ENCODE peak calls at places on chromosomes 12 and 14, in five cellular contexts. One of them, this sample, is unnamed.

GRCh38 chr14:81236138-81236537 is 15.4 kb upstream of the GTF2A1 start:
- DNase-seq in HepG2: no peak
- DNase-seq in K562: no peak
- DNase-seq in GM12878: no peak
- DNase-seq in H1: no peak
- DNase-seq in this sample: no peak

GRCh38 chr14:54829486-54830224 is 73.0 kb downstream of the GCH1 start:
- DNase-seq in H1: no peak
- DNase-seq in HepG2: no peak
- DNase-seq in K562: no peak
- DNase-seq in GM12878: no peak
- DNase-seq in this sample: no peak

GRCh38 chr12:93682846-93683261 is 5.7 kb downstream of the CRADD start:
- DNase-seq in GM12878: no peak
- DNase-seq in K562: peak
- DNase-seq in HepG2: peak
- DNase-seq in H1: no peak
- DNase-seq in this sample: no peak

GRCh38 chr12:32270818-32271710 is 128.3 kb upstream of the FGD4 start:
- DNase-seq in HepG2: peak
- DNase-seq in K562: no peak
- DNase-seq in H1: no peak
- DNase-seq in GM12878: no peak
- DNase-seq in this sample: no peak

GRCh38 chr12:124131671-124132058 is 158.7 kb downstream of the ZNF664 start:
- DNase-seq in K562: no peak
- DNase-seq in H1: no peak
- DNase-seq in HepG2: no peak
- DNase-seq in GM12878: no peak
- DNase-seq in this sample: no peak

GRCh38 chr14:96117101-96117897 is 78.1 kb downstream of the C14orf132 start:
- DNase-seq in K562: no peak
- DNase-seq in H1: no peak
- DNase-seq in HepG2: no peak
- DNase-seq in GM12878: no peak
- DNase-seq in this sample: no peak

GRCh38 chr14:49982082-49982481 is 89.2 kb downstream of the ARF6 start:
- DNase-seq in GM12878: no peak
- DNase-seq in H1: no peak
- DNase-seq in HepG2: no peak
- DNase-seq in K562: no peak
- DNase-seq in this sample: no peak

GRCh38 chr14:32991706-32992105 is 53.0 kb downstream of the NPAS3 start:
- DNase-seq in H1: no peak
- DNase-seq in GM12878: no peak
- DNase-seq in K562: no peak
- DNase-seq in HepG2: no peak
- DNase-seq in this sample: no peak

GRCh38 chr14:102011631-102012030 is 47.3 kb downstream of the DYNC1H1 start:
- DNase-seq in K562: no peak
- DNase-seq in H1: no peak
- DNase-seq in HepG2: no peak
- DNase-seq in GM12878: no peak
- DNase-seq in this sample: no peak

GRCh38 chr14:77006127-77006526 is 22.4 kb downstream of the IRF2BPL start:
- DNase-seq in H1: no peak
- DNase-seq in K562: no peak
- DNase-seq in GM12878: no peak
- DNase-seq in HepG2: no peak
- DNase-seq in this sample: no peak

GRCh38 chr14:93619176-93619793 is 169.0 kb downstream of the PRIMA1 start:
- DNase-seq in GM12878: peak
- DNase-seq in HepG2: peak
- DNase-seq in K562: peak
- DNase-seq in H1: no peak
- DNase-seq in this sample: peak

GRCh38 chr12:100646896-100647295 is 73.4 kb downstream of the GAS2L3 start:
- DNase-seq in HepG2: no peak
- DNase-seq in GM12878: no peak
- DNase-seq in H1: no peak
- DNase-seq in K562: no peak
- DNase-seq in this sample: no peak

GRCh38 chr14:68977741-68978549 is 1.2 kb downstream of the ACTN1 start:
- DNase-seq in K562: peak
- DNase-seq in H1: peak
- DNase-seq in HepG2: no peak
- DNase-seq in GM12878: no peak
- DNase-seq in this sample: no peak

GRCh38 chr12:49983892-49984291 is 11.1 kb downstream of the AQP6 start:
- DNase-seq in GM12878: no peak
- DNase-seq in H1: no peak
- DNase-seq in HepG2: no peak
- DNase-seq in K562: peak
- DNase-seq in this sample: no peak

GRCh38 chr14:51780741-51781140 is 79.7 kb upstream of the GNG2 start:
- DNase-seq in HepG2: no peak
- DNase-seq in GM12878: no peak
- DNase-seq in K562: no peak
- DNase-seq in H1: no peak
- DNase-seq in this sample: no peak

GRCh38 chr12:62190921-62191746 is 69.1 kb upstream of the USP15 start:
- DNase-seq in H1: peak
- DNase-seq in K562: no peak
- DNase-seq in GM12878: no peak
- DNase-seq in HepG2: no peak
- DNase-seq in this sample: peak

GRCh38 chr14:24051162-24051788 is 534 bp upstream of the CARMIL3 start:
- DNase-seq in K562: peak
- DNase-seq in H1: peak
- DNase-seq in GM12878: no peak
- DNase-seq in HepG2: no peak
- DNase-seq in this sample: peak

GRCh38 chr12:122399592-122400373 is 22.7 kb downstream of the CLIP1 start:
- DNase-seq in K562: peak
- DNase-seq in HepG2: peak
- DNase-seq in H1: peak
- DNase-seq in GM12878: no peak
- DNase-seq in this sample: no peak

GRCh38 chr14:36845346-36846042 is 183.8 kb downstream of the PAX9 start:
- DNase-seq in HepG2: no peak
- DNase-seq in GM12878: no peak
- DNase-seq in H1: no peak
- DNase-seq in K562: no peak
- DNase-seq in this sample: no peak

GRCh38 chr12:105090361-105090760 is 6.1 kb upstream of the ALDH1L2 start:
- DNase-seq in HepG2: no peak
- DNase-seq in H1: no peak
- DNase-seq in GM12878: no peak
- DNase-seq in K562: no peak
- DNase-seq in this sample: no peak

GRCh38 chr14:22472935-22473854 is 115.8 kb downstream of the DAD1 start:
- DNase-seq in K562: peak
- DNase-seq in H1: peak
- DNase-seq in HepG2: peak
- DNase-seq in GM12878: no peak
- DNase-seq in this sample: peak

GRCh38 chr12:114339626-114340025 is 66.3 kb downstream of the TBX5 start:
- DNase-seq in H1: no peak
- DNase-seq in GM12878: no peak
- DNase-seq in K562: no peak
- DNase-seq in HepG2: no peak
- DNase-seq in this sample: no peak

GRCh38 chr14:103186894-103187586 is 63.8 kb downstream of the TNFAIP2 start:
- DNase-seq in H1: no peak
- DNase-seq in GM12878: no peak
- DNase-seq in K562: no peak
- DNase-seq in HepG2: peak
- DNase-seq in this sample: no peak

GRCh38 chr14:73492661-73493060 is 1.9 kb downstream of the RIOX1 start:
- DNase-seq in K562: no peak
- DNase-seq in GM12878: no peak
- DNase-seq in H1: no peak
- DNase-seq in HepG2: no peak
- DNase-seq in this sample: no peak

GRCh38 chr14:95097385-95097784 is 59.9 kb downstream of the DICER1 start:
- DNase-seq in H1: no peak
- DNase-seq in GM12878: no peak
- DNase-seq in HepG2: no peak
- DNase-seq in K562: no peak
- DNase-seq in this sample: no peak

GRCh38 chr12:66823857-66824570 is 145.1 kb upstream of the GRIP1 start:
- DNase-seq in K562: no peak
- DNase-seq in GM12878: no peak
- DNase-seq in HepG2: no peak
- DNase-seq in H1: no peak
- DNase-seq in this sample: no peak

GRCh38 chr14:20711275-20712069 is 22.9 kb downstream of the ANG start:
- DNase-seq in H1: no peak
- DNase-seq in HepG2: no peak
- DNase-seq in K562: peak
- DNase-seq in GM12878: no peak
- DNase-seq in this sample: no peak

GRCh38 chr12:109714141-109714912 is 702 bp downstream of the FAM222A start:
- DNase-seq in H1: peak
- DNase-seq in K562: peak
- DNase-seq in HepG2: peak
- DNase-seq in GM12878: no peak
- DNase-seq in this sample: peak

GRCh38 chr12:82857276-82857675 is 170.6 kb downstream of the TMTC2 start:
- DNase-seq in HepG2: no peak
- DNase-seq in K562: no peak
- DNase-seq in H1: no peak
- DNase-seq in GM12878: no peak
- DNase-seq in this sample: no peak

GRCh38 chr12:65922077-65922476 is 97.8 kb downstream of the HMGA2 start:
- DNase-seq in H1: no peak
- DNase-seq in HepG2: no peak
- DNase-seq in K562: no peak
- DNase-seq in GM12878: no peak
- DNase-seq in this sample: no peak

GRCh38 chr14:100140452-100141132 is 18.9 kb downstream of the DEGS2 start:
- DNase-seq in K562: peak
- DNase-seq in HepG2: peak
- DNase-seq in H1: peak
- DNase-seq in GM12878: no peak
- DNase-seq in this sample: no peak

GRCh38 chr12:111636209-111636928 is 37.3 kb upstream of the ATXN2 start:
- DNase-seq in GM12878: no peak
- DNase-seq in K562: peak
- DNase-seq in H1: peak
- DNase-seq in HepG2: peak
- DNase-seq in this sample: no peak

GRCh38 chr12:51926718-51927117 is 19.4 kb downstream of the ACVRL1 start:
- DNase-seq in GM12878: no peak
- DNase-seq in HepG2: peak
- DNase-seq in K562: peak
- DNase-seq in H1: no peak
- DNase-seq in this sample: no peak

GRCh38 chr12:132046561-132046960 is 96.8 kb downstream of the EP400 start:
- DNase-seq in HepG2: no peak
- DNase-seq in H1: no peak
- DNase-seq in K562: no peak
- DNase-seq in GM12878: no peak
- DNase-seq in this sample: no peak
- TF ChIP-seq POLR2AphosphoS5 in HepG2: no peak
- TF ChIP-seq POLR2AphosphoS5 in H1: no peak
- TF ChIP-seq POLR2AphosphoS5 in K562: no peak
- TF ChIP-seq POLR2AphosphoS5 in GM12878: no peak
- TF ChIP-seq POLR2AphosphoS5 in this sample: no peak

GRCh38 chr12:29741342-29742241 is 42.1 kb downstream of the TMTC1 start:
- DNase-seq in GM12878: no peak
- DNase-seq in H1: no peak
- DNase-seq in HepG2: no peak
- DNase-seq in K562: no peak
- DNase-seq in this sample: no peak
- TF ChIP-seq POLR2A in GM12878: no peak
- TF ChIP-seq POLR2A in H1: no peak
- TF ChIP-seq POLR2A in HepG2: no peak
- TF ChIP-seq POLR2A in K562: no peak
- TF ChIP-seq POLR2A in this sample: no peak

DNA sequence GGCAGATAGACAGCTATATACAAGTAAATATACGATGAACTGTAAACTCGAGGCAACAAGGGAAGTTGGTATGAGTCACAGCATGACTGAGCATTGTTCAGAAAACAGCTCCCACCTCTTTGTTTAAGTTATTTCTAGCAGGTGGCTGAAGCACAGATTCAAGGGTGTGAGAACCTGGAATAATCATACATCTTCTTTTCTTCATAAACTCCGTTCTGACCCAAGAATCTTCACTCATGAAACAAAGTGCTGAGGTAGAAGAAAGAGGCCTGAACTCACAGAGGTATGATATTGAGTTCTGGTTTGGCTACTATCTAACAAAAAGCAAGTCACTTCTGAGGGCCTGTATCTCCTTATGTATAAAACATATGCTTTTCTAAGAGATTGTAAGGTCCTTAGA is 364.1 kb upstream of the KITLG start:
- DNase-seq in GM12878: no peak
- DNase-seq in HepG2: peak
- DNase-seq in H1: no peak
- DNase-seq in K562: no peak
- DNase-seq in this sample: no peak
- TF ChIP-seq TAF1 in GM12878: no peak
- TF ChIP-seq TAF1 in HepG2: no peak
- TF ChIP-seq TAF1 in H1: no peak
- TF ChIP-seq TAF1 in K562: no peak
- TF ChIP-seq TAF1 in this sample: no peak

DNA sequence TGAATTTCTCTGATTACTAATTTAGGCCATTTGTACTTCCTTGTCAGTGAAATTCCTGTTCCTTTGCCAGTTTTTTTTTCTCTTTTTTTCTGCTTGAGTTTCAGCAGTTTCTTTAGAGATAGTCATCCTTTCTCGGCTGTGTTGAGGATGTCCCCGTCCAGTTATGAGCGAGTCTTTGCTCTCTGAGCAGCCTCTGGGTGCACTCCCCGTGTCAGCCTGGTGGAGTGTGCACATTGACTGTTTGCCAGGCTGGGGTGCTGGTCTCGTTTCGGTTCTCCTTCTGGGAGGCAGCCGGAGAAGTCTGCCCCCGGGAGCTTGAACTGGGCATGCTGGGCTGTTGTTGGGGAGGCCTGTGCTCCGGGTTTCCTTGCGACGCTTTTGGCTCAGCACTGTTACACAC is 3.0 kb downstream of the PACS2 start:
- DNase-seq in K562: no peak
- DNase-seq in HepG2: no peak
- DNase-seq in H1: no peak
- DNase-seq in GM12878: no peak
- DNase-seq in this sample: no peak
- TF ChIP-seq POLR2AphosphoS5 in K562: no peak
- TF ChIP-seq POLR2AphosphoS5 in HepG2: no peak
- TF ChIP-seq POLR2AphosphoS5 in H1: no peak
- TF ChIP-seq POLR2AphosphoS5 in GM12878: no peak
- TF ChIP-seq POLR2AphosphoS5 in this sample: no peak

GRCh38 chr12:6950944-6951540 is at the start of gene PTPN6:
- DNase-seq in HepG2: no peak
- DNase-seq in H1: no peak
- DNase-seq in K562: no peak
- DNase-seq in GM12878: no peak
- DNase-seq in this sample: no peak
- TF ChIP-seq POLR2A in HepG2: no peak
- TF ChIP-seq POLR2A in H1: no peak
- TF ChIP-seq POLR2A in K562: no peak
- TF ChIP-seq POLR2A in GM12878: no peak
- TF ChIP-seq POLR2A in this sample: peak